ENCODE peak calls at places on chromosomes 7 and 10, in six cellular contexts. V, I, K, B, E and A are unnamed samples.

GRCh38 chr7:102988631-102989030 is 75.8 kb downstream of the LRRC17 start:
- DNase-seq in V (no peak), I (no peak), K (no peak), B (no peak), E (no peak), A (no peak)

GRCh38 chr7:50264908-50265307 is 39.6 kb upstream of the IKZF1 start:
- DNase-seq in V (no peak), I (no peak), K (no peak), B (no peak), E (peak), A (no peak)

GRCh38 chr10:86967481-86967941 is 771 bp upstream of the ADIRF start:
- DNase-seq in V (no peak), I (no peak), K (no peak), B (no peak), E (no peak), A (no peak)

GRCh38 chr10:104080762-104081161 is 4.9 kb downstream of the COL17A1 start:
- DNase-seq in V (peak), I (no peak), K (no peak), B (no peak), E (peak), A (peak)

GRCh38 chr7:22666732-22667131 is 60.3 kb upstream of the IL6 start:
- DNase-seq in V (peak), I (no peak), K (peak), B (no peak), E (no peak), A (no peak)

GRCh38 chr7:118029881-118030422 is 154.0 kb upstream of the LSM8 start:
- DNase-seq in V (peak), I (no peak), K (no peak), B (no peak), E (no peak), A (no peak)

GRCh38 chr10:71998840-71999194 is 34.6 kb downstream of the CHST3 start:
- DNase-seq in V (peak), I (peak), K (peak), B (peak), E (peak), A (no peak)

GRCh38 chr7:159015894-159016410 is 128.7 kb downstream of the VIPR2 start:
- DNase-seq in V (no peak), I (no peak), K (no peak), B (no peak), E (no peak), A (no peak)

GRCh38 chr10:58642283-58642682 is 129.6 kb downstream of the BICC1 start:
- DNase-seq in V (no peak), I (no peak), K (no peak), B (no peak), E (no peak), A (no peak)

GRCh38 chr7:47535033-47535703 is 46.7 kb downstream of the TNS3 start:
- DNase-seq in V (no peak), I (no peak), K (no peak), B (no peak), E (no peak), A (no peak)

GRCh38 chr10:108561649-108562048 is 1361.7 kb downstream of the XPNPEP1 start:
- DNase-seq in V (no peak), I (no peak), K (no peak), B (no peak), E (no peak), A (no peak)

GRCh38 chr10:102545997-102546396 is 42.2 kb downstream of the SUFU start:
- DNase-seq in V (peak), I (no peak), K (no peak), B (no peak), E (no peak), A (no peak)

GRCh38 chr7:116502201-116503096 is 2.9 kb downstream of the CAV2 start:
- DNase-seq in V (no peak), I (no peak), K (no peak), B (no peak), E (no peak), A (no peak)

GRCh38 chr10:97784200-97784811 is 12.5 kb upstream of the SFRP5 start:
- DNase-seq in V (no peak), I (no peak), K (no peak), B (no peak), E (no peak), A (no peak)

GRCh38 chr10:17023386-17024298 is 106.0 kb downstream of the CUBN start:
- DNase-seq in V (peak), I (peak), K (peak), B (no peak), E (peak), A (peak)

GRCh38 chr10:112471878-112472487 is 25.0 kb downstream of the VTI1A start:
- DNase-seq in V (peak), I (peak), K (no peak), B (no peak), E (peak), A (peak)

GRCh38 chr7:42883950-42884349 is 27.9 kb downstream of the C7orf25 start:
- DNase-seq in V (no peak), I (no peak), K (no peak), B (peak), E (peak), A (no peak)

GRCh38 chr7:87317691-87318245 is 27.7 kb upstream of the CROT start:
- DNase-seq in V (no peak), I (no peak), K (no peak), B (no peak), E (no peak), A (no peak)

GRCh38 chr7:85554294-85554877 is 367.5 kb upstream of the SEMA3D start:
- DNase-seq in V (peak), I (no peak), K (peak), B (no peak), E (peak), A (peak)

GRCh38 chr10:59991661-59992060 is 85.3 kb upstream of the CCDC6 start:
- DNase-seq in V (no peak), I (no peak), K (peak), B (no peak), E (peak), A (peak)

GRCh38 chr7:42082144-42082543 is 154.9 kb downstream of the GLI3 start:
- DNase-seq in V (peak), I (no peak), K (peak), B (no peak), E (no peak), A (no peak)

GRCh38 chr7:36279926-36280315 is 109.7 kb upstream of the ANLN start:
- DNase-seq in V (no peak), I (no peak), K (no peak), B (no peak), E (no peak), A (no peak)

DNA sequence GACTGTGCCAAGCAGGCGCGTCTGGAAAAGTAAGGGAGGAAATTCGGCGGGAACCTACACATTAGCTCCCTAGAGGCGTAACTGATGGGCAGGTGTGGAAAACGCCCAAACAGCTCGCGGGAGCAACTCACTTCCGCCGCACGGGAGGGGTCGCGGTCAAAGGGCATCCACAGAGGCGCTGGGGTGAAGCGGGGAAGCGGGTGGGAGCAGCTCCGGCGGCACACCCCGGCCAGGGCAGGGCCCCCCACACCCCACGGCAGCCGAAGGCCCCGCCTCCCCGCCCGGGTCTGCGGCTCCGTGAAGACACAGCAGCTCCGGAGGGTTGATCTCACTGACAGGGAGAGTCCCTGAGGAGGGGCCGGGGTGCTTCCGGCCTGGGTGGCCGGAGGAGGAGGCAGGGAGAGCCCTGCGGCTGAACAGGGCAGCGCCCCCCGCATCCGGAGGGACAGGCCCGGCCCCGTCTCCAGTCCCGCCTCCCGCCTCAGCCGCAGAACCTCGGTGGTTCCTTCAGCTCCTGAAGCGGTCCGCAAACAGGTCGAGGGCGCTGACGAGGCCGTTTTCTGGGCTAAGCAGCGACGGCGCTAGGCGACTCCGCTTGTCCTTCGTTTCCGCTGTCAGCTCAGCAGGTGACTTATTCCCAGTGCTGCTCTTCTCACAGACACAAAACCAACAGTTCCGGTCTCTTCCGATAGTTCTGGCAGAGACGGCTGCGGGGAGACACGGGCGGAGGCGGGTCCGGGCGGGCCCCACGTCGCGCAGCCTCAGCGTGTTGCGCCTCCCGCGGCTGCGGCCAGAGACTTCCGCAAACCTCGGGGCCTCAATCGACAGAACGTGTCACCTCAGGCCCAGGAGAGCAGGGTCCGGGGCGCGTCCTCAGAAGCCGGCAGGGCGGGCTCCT is 276.1 kb downstream of the DNAJB6 start:
- DNase-seq in V (peak), I (peak), K (peak), B (peak), E (peak), A (no peak)
- H3K4me3 ChIP-seq in V (peak), I (no peak), K (peak), B (peak), E (peak), A (no peak)

GRCh38 chr7:128829391-128830166 is 627 bp upstream of the FLNC start:
- DNase-seq in V (no peak), I (peak), K (peak), B (no peak), E (peak), A (no peak)
- H3K4me3 ChIP-seq in V (peak), I (no peak), K (peak), B (peak), E (no peak), A (no peak)

DNA sequence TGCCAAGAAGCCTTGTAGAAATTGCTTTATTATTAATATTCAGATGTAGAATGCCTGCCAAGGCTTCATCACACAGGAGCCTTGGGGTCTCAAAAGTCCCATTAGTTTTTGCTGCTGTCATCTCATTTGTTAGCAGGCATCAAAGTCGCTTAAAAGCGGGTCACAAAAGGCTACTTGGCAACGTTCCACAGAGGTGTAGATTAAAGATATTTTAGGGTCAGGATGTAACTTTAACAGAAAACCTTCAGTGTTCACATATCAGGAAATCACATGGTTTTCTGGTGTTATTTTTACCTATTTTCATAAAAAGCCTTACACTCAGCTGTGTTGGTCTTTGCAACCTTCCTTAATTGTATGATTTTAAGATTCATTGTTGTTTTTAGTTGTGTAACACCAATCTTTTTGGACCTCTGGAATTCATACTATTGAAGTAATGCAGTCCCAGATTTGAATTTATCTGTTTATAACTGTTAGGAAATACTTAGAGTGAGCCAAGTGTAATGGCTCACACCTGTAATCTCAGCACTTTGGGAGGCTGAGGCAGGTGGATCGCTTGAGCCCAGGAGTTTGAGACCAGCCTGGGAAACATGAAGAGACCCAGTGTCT is 65.3 kb downstream of the TET1 start:
- DNase-seq in V (no peak), I (no peak), K (no peak), B (no peak), E (no peak), A (peak)
- H3K4me3 ChIP-seq in V (no peak), I (no peak), K (no peak), B (no peak), E (no peak), A (no peak)

DNA sequence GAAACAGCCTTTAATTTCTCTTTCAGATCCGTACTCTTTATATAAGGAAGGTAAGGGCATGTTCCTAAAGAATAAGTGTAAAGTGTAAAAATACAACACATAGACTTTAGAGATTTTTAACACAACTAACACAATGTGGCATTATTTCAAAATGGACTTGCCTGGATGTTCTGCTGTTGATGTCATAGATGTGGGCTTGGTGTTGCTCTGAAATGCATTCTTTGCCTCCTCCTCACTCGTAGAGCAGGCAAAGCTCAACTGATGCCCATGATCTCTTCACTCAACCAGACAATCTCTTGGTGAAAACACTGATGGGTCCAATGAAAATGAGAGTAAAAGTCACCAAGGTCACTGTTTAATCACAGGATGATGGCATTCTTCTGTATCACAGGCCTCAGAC is 174.2 kb upstream of the TCERG1L start:
- DNase-seq in V (no peak), I (no peak), K (no peak), B (no peak), E (no peak), A (no peak)
- H3K4me3 ChIP-seq in V (no peak), I (no peak), K (no peak), B (no peak), E (no peak), A (no peak)